ENCODE peak calls at places on chromosomes 13 and 19, in four cellular contexts. X, B, N and I are unnamed samples.

GRCh38 chr19:45917421-45918091 is 3.0 kb upstream of the NANOS2 start:
- DNase-seq in B (no peak), N (no peak), X (no peak), I (no peak)

GRCh38 chr13:74710006-74710405 is 575.8 kb upstream of the KLF12 start:
- DNase-seq in B (no peak), X (no peak), N (no peak), I (no peak)

GRCh38 chr13:34654203-34654602 is 287.9 kb upstream of the NBEA start:
- DNase-seq in N (no peak), B (no peak), X (no peak), I (no peak)

GRCh38 chr19:55802281-55802680 is 29.5 kb downstream of the NLRP11 start:
- DNase-seq in B (no peak), N (no peak), X (no peak), I (no peak)

GRCh38 chr19:33906578-33907335 is 110.1 kb downstream of the KCTD15 start:
- DNase-seq in N (no peak), X (peak), B (no peak), I (no peak)

GRCh38 chr19:41871573-41872383 is 5.3 kb upstream of the CD79A start:
- DNase-seq in B (no peak), X (no peak), N (no peak), I (no peak)

GRCh38 chr13:109778102-109778542 is 8.3 kb downstream of the IRS2 start:
- DNase-seq in X (no peak), N (no peak), B (no peak), I (no peak)

GRCh38 chr13:110301606-110302131 is 5.3 kb downstream of the COL4A1 start:
- DNase-seq in X (peak), B (no peak), N (peak), I (no peak)

GRCh38 chr19:7348587-7349230 is at the start of gene ARHGEF18:
- DNase-seq in B (no peak), N (no peak), X (no peak), I (no peak)

GRCh38 chr19:8473652-8474476 is 28.6 kb downstream of the PRAM1 start:
- DNase-seq in X (no peak), B (no peak), N (no peak), I (no peak)

GRCh38 chr13:106372199-106373160 is 163.0 kb downstream of the EFNB2 start:
- DNase-seq in X (no peak), N (no peak), B (no peak), I (no peak)

GRCh38 chr13:93029536-93029935 is 197.1 kb upstream of the GPC6 start:
- DNase-seq in B (no peak), N (no peak), X (no peak), I (no peak)

DNA sequence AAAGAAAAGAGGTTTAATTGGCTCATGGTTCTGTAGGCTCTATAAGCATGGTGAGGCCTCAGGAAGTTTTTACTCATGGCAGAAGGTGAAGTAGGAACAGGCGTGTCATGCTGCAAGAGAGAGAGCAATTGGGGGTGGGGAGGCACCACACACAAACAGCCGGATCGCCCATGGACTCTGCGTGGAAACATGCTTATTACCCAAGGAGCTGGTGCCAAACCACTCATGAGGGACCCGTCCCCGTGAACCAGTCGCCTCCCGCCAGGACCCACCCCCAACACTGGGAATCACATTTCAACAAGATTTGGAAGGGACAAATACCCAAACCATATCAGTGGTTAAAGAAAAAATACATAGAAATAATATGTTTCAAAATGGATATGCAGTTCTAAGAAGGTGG is 174.6 kb upstream of the RNF113B start:
- DNase-seq in X (no peak), N (no peak), B (no peak), I (no peak)
- TF ChIP-seq POLR2A in X (no peak), N (no peak), B (no peak), I (no peak)

GRCh38 chr19:1431759-1432506 is 6.3 kb upstream of the RPS15 start:
- DNase-seq in N (no peak), B (no peak), X (no peak), I (no peak)
- TF ChIP-seq POLR2A in N (no peak), B (no peak), X (no peak), I (no peak)

GRCh38 chr13:30053904-30054303 is 203.5 kb upstream of the UBL3 start:
- DNase-seq in X (no peak), B (no peak), N (no peak), I (no peak)

GRCh38 chr13:30047154-30047874 is 196.9 kb upstream of the UBL3 start:
- DNase-seq in N (no peak), B (no peak), X (no peak), I (no peak)

GRCh38 chr13:30052127-30052526 is 201.7 kb upstream of the UBL3 start:
- DNase-seq in N (no peak), X (no peak), B (no peak), I (no peak)

GRCh38 chr13:30049692-30050091 is 199.3 kb upstream of the UBL3 start:
- DNase-seq in X (no peak), N (no peak), B (no peak), I (no peak)

DNA sequence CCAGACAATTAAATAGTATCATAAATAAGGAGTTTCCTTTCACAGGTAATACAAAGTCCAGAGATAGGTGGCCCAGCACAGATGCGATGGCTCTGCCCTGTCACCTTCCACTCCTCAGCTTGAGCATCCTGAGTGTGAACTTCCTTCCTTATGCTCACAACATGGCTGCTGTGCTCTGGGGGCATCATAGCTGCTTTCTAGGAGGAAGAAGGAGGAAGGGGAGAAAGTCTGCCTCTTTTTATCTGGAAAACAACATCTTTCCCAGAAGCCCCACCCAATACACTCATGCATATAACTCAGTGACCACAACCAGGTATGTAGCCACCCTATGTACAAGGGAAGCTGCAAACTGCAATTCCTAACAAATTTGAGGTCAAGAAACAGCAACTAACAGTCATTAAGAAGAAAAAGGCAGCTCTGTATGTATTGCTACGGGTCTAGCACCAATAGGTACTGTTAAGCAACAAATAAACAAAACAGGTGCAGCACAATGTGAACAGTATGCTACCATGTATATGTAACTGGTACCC is 201.2 kb upstream of the UBL3 start:
- DNase-seq in N (no peak), X (no peak), B (no peak), I (no peak)
- TF ChIP-seq POLR2A in N (no peak), X (no peak), B (no peak), I (no peak)

DNA sequence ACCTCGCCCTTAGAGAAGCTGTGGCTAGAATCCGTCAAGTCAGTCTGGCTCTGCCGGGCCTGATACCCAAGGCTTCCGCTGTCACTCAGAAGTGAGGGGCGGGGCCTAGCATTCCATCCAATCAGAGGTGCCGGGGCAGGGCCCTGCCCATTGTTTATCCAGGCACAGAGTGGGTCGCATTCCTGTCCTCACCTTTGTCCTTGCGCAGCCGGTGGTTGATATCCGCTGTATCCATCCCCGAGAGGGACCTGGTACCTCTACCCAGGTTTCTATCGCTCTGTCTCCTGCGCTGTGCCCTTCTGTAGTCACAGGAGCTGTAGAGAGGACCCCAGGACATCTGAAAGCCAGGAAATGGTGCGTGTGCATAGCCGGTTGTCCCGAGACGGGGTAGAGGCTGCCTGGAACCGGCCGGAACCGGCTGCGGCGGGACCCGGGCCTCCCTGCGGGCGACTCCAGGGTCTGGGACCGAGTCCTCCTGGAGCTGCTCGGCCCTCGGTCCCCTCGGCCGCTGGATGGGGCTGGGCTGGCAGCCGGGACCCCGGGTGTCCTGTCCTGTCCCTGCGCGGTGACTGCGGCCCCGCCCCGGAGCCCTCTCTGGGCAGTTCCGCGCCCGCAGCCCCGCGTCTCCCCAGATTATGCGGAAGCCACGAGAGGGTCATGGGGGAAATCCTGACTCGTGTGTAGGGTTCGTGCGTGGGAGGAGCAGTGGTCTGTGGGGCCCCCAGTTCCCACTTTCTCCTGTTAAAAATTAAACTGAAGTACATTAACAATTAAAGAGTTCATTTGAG is at the start of gene ZNF763:
- DNase-seq in B (peak), N (peak), X (peak), I (peak)
- TF ChIP-seq POLR2A in B (peak), N (peak), X (peak), I (no peak)

DNA sequence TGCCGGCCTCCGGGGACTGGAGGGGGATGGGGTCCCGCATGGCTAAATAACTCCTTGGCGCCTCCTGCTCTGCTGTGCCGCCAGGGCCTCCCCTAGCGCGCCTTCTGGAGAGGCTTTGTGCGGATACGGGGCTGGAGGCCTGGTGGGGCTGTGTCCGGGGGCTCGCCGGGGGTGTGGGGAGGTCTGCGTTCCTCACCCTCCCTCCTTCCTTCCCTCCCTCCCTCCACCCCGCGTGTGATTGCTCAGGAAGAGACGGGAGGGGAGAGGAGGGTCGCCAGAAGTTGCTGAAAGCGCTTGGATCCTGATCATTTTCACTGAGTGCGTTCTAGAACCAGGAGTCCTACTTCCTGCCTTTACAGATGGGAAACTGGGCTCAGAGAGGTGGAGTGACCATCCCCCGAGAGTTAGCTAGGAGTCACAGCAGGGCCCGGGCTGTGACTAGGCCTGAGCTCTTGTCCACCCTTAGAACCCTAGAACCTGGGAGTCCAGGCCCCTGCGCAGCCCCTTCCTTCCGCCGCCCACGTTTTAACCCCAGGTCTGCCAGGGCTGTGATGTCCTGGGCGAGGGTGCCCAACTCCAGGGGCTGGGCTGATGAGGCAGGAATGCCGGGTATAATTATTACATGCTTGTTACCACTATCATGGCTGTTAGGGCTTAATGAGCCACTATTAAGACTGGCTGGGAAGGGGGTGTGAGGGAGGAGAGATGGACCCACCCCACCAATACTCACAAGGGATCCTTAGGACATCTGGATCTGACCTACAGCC is 782 bp upstream of the JUND start:
- DNase-seq in B (no peak), X (no peak), N (no peak), I (peak)
- TF ChIP-seq POLR2A in B (no peak), X (peak), N (no peak), I (peak)